ENCODE peak calls at places on chromosomes 12 and 14, in five cellular contexts. One of them, this sample, is unnamed. For H3K9me2, the result is how much of the 10 kb centered on the place peaks cover.

GRCh38 chr12:92088802-92089201 is 56.8 kb downstream of the BTG1 start:
- DNase-seq in HCT116: no peak
- DNase-seq in GM23248: no peak
- DNase-seq in hepatocyte: no peak
- DNase-seq in PC-3: no peak
- DNase-seq in this sample: no peak

GRCh38 chr12:25733541-25733940 is 180.5 kb upstream of the LMNTD1 start:
- DNase-seq in HCT116: no peak
- DNase-seq in PC-3: no peak
- DNase-seq in GM23248: no peak
- DNase-seq in hepatocyte: no peak
- DNase-seq in this sample: no peak

GRCh38 chr14:93200553-93200952 is 6.3 kb downstream of the GON7 start:
- DNase-seq in PC-3: no peak
- DNase-seq in hepatocyte: no peak
- DNase-seq in GM23248: no peak
- DNase-seq in HCT116: no peak
- DNase-seq in this sample: no peak

GRCh38 chr12:49706351-49707126 is 666 bp downstream of the FMNL3 start:
- DNase-seq in PC-3: no peak
- DNase-seq in hepatocyte: peak
- DNase-seq in HCT116: no peak
- DNase-seq in GM23248: peak
- DNase-seq in this sample: peak

GRCh38 chr14:100523131-100523530 is 64.1 kb downstream of the BEGAIN start:
- DNase-seq in hepatocyte: no peak
- DNase-seq in PC-3: no peak
- DNase-seq in GM23248: no peak
- DNase-seq in HCT116: no peak
- DNase-seq in this sample: no peak

GRCh38 chr14:56213288-56213687 is 95.1 kb downstream of the PELI2 start:
- DNase-seq in hepatocyte: no peak
- DNase-seq in HCT116: no peak
- DNase-seq in GM23248: no peak
- DNase-seq in PC-3: no peak
- DNase-seq in this sample: no peak

GRCh38 chr14:102527255-102528232 is 18.0 kb upstream of the ANKRD9 start:
- DNase-seq in PC-3: peak
- DNase-seq in hepatocyte: peak
- DNase-seq in HCT116: peak
- DNase-seq in GM23248: peak
- DNase-seq in this sample: no peak

GRCh38 chr12:25236190-25236589 is 14.5 kb downstream of the KRAS start:
- DNase-seq in GM23248: peak
- DNase-seq in hepatocyte: no peak
- DNase-seq in HCT116: no peak
- DNase-seq in PC-3: no peak
- DNase-seq in this sample: no peak

GRCh38 chr14:100523536-100524025 is 63.6 kb downstream of the BEGAIN start:
- DNase-seq in HCT116: no peak
- DNase-seq in PC-3: no peak
- DNase-seq in GM23248: no peak
- DNase-seq in hepatocyte: no peak
- DNase-seq in this sample: no peak

GRCh38 chr12:76688001-76688400 is 75.9 kb upstream of the ZDHHC17 start:
- DNase-seq in HCT116: no peak
- DNase-seq in hepatocyte: no peak
- DNase-seq in GM23248: peak
- DNase-seq in PC-3: peak
- DNase-seq in this sample: no peak

GRCh38 chr14:71665157-71665556 is 267.1 kb upstream of the RGS6 start:
- DNase-seq in PC-3: peak
- DNase-seq in hepatocyte: no peak
- DNase-seq in GM23248: peak
- DNase-seq in HCT116: no peak
- DNase-seq in this sample: no peak

GRCh38 chr14:63474844-63475243 is 68.3 kb downstream of the PPP2R5E start:
- DNase-seq in PC-3: no peak
- DNase-seq in hepatocyte: no peak
- DNase-seq in GM23248: no peak
- DNase-seq in HCT116: no peak
- DNase-seq in this sample: no peak

GRCh38 chr14:96260341-96260821 is 4.4 kb downstream of the BDKRB1 start:
- DNase-seq in HCT116: no peak
- DNase-seq in hepatocyte: no peak
- DNase-seq in PC-3: peak
- DNase-seq in GM23248: peak
- DNase-seq in this sample: no peak

DNA sequence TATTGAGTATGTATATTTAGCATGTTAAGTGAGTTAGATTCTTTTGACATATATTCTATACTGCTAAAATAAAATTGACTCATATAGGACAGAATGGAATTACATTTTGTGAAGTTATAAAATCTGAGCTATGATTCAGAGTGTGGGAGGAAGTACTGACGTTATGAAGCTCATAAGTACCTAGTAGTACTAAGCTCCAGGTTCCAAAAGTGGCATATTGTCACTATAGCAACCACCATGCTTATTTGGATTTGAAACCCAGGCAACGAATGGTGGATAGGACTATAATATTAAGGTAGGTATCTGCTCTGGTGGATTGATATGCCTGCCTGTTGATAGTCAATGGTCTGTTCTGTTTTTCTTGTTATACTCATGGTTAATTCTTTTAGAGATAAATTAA is 2.2 kb upstream of the FBXO33 start:
- DNase-seq in hepatocyte: no peak
- DNase-seq in PC-3: peak
- DNase-seq in HCT116: no peak
- DNase-seq in GM23248: no peak
- DNase-seq in this sample: no peak
- TF ChIP-seq EZH2phosphoT487 in hepatocyte: no peak
- TF ChIP-seq EZH2phosphoT487 in PC-3: no peak
- TF ChIP-seq EZH2phosphoT487 in HCT116: no peak
- TF ChIP-seq EZH2phosphoT487 in GM23248: no peak
- TF ChIP-seq EZH2phosphoT487 in this sample: no peak

GRCh38 chr14:98462908-98463307 is 809.1 kb downstream of the BCL11B start:
- DNase-seq in PC-3: no peak
- DNase-seq in HCT116: no peak
- DNase-seq in hepatocyte: no peak
- DNase-seq in GM23248: no peak
- DNase-seq in this sample: no peak

GRCh38 chr14:98458702-98459101 is 813.3 kb downstream of the BCL11B start:
- DNase-seq in PC-3: no peak
- DNase-seq in hepatocyte: no peak
- DNase-seq in HCT116: no peak
- DNase-seq in GM23248: no peak
- DNase-seq in this sample: no peak
- H3K9me2 ChIP-seq in PC-3: under half
- H3K9me2 ChIP-seq in hepatocyte: under half
- H3K9me2 ChIP-seq in HCT116: under half
- H3K9me2 ChIP-seq in GM23248: under half
- H3K9me2 ChIP-seq in this sample: under half

DNA sequence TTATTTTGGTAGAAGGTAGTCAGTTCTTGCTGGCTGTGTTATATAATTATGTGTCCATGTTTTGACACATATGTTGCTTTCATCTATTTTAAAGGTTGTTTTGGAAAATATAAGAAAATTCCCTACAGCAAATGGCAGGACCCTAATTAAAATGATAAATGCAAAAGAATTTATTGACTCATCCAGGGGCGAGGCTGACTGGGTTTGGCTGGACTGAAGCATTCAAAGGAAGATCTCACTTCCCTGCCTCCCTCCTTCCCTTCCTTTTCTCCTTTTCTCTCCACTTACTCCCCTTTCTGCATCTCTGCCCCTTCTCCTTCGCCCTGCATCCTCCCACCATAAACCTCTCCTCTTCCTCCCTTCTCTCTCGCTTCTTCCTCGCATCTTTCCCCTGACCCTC is 129.6 kb downstream of the SNAPC1 start:
- DNase-seq in hepatocyte: no peak
- DNase-seq in HCT116: no peak
- DNase-seq in GM23248: peak
- DNase-seq in PC-3: peak
- DNase-seq in this sample: no peak
- H2AFZ ChIP-seq in hepatocyte: no peak
- H2AFZ ChIP-seq in HCT116: no peak
- H2AFZ ChIP-seq in GM23248: no peak
- H2AFZ ChIP-seq in PC-3: peak
- H2AFZ ChIP-seq in this sample: no peak

DNA sequence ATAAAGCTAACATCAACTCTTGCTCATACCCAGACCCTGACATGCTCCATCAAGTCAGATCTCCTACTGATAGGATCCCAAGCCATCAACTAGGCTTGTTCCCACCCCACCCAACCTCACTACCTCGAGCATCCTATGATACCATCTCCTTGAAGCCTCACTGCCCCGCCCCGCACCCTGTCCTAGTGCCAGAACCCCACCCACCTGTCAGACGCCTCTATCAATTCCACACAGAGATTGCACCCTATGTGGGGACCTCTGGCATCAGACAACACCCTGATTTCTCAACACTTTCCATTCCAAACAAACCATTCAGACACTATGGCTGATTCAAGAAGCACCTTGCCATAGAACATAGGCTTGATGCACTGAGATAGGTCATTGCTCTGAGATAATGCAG is 3.1 kb upstream of the GLTP start:
- DNase-seq in PC-3: no peak
- DNase-seq in HCT116: no peak
- DNase-seq in hepatocyte: no peak
- DNase-seq in GM23248: no peak
- DNase-seq in this sample: no peak
- TF ChIP-seq EZH2phosphoT487 in PC-3: no peak
- TF ChIP-seq EZH2phosphoT487 in HCT116: no peak
- TF ChIP-seq EZH2phosphoT487 in hepatocyte: no peak
- TF ChIP-seq EZH2phosphoT487 in GM23248: no peak
- TF ChIP-seq EZH2phosphoT487 in this sample: no peak

GRCh38 chr14:52922059-52922458 is 28.8 kb downstream of the FERMT2 start:
- DNase-seq in HCT116: no peak
- DNase-seq in hepatocyte: no peak
- DNase-seq in GM23248: no peak
- DNase-seq in PC-3: no peak
- DNase-seq in this sample: no peak

GRCh38 chr14:52917732-52918131 is 33.1 kb downstream of the FERMT2 start:
- DNase-seq in HCT116: no peak
- DNase-seq in PC-3: peak
- DNase-seq in GM23248: peak
- DNase-seq in hepatocyte: no peak
- DNase-seq in this sample: no peak

GRCh38 chr14:52922656-52923055 is 28.2 kb downstream of the FERMT2 start:
- DNase-seq in PC-3: peak
- DNase-seq in hepatocyte: no peak
- DNase-seq in GM23248: peak
- DNase-seq in HCT116: no peak
- DNase-seq in this sample: no peak

GRCh38 chr14:52919971-52920370 is 30.9 kb downstream of the FERMT2 start:
- DNase-seq in GM23248: no peak
- DNase-seq in hepatocyte: no peak
- DNase-seq in HCT116: no peak
- DNase-seq in PC-3: peak
- DNase-seq in this sample: no peak

GRCh38 chr14:52918486-52918885 is 32.4 kb downstream of the FERMT2 start:
- DNase-seq in GM23248: peak
- DNase-seq in hepatocyte: no peak
- DNase-seq in PC-3: peak
- DNase-seq in HCT116: no peak
- DNase-seq in this sample: no peak
- H3K9me2 ChIP-seq in GM23248: under half
- H3K9me2 ChIP-seq in hepatocyte: under half
- H3K9me2 ChIP-seq in PC-3: under half
- H3K9me2 ChIP-seq in HCT116: under half
- H3K9me2 ChIP-seq in this sample: under half

DNA sequence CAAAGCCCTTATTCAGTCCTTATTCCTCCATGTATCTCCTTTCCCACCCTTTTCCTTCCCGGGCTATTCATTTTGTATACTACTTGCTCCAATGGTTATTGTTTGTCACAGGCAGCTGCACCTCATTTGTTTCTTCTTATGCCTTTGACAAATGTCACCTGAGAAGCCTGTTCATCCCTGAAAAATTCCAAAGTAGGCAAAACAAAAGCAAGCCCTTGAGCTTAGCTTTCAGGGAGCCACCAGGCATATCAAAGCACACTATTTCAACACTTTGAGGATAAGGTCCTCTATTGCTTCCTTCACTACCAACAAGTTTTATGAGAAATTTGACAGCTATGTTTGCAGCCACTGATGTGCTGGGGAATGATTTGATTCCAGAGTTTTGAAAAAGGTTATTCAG is 738.7 kb upstream of the LMO3 start:
- DNase-seq in hepatocyte: no peak
- DNase-seq in PC-3: no peak
- DNase-seq in GM23248: no peak
- DNase-seq in HCT116: no peak
- DNase-seq in this sample: no peak
- H2AFZ ChIP-seq in hepatocyte: no peak
- H2AFZ ChIP-seq in PC-3: no peak
- H2AFZ ChIP-seq in GM23248: no peak
- H2AFZ ChIP-seq in HCT116: no peak
- H2AFZ ChIP-seq in this sample: no peak

This sample was measured in OCI-LY7.